ENCODE peak calls at places on chromosomes 6 and 20, in eight cellular contexts. One of them, this sample, is unnamed.

GRCh38 chr6:108492131-108492766 is 68.5 kb upstream of the FOXO3 start:
- DNase-seq in H54: no peak
- DNase-seq in esophagus squamous epithelium: no peak
- DNase-seq in thyroid gland: no peak
- DNase-seq in uterus: no peak
- DNase-seq in heart left ventricle: no peak
- DNase-seq in lower leg skin: no peak
- DNase-seq in tibial nerve: peak; percentile 9
- DNase-seq in this sample: peak; percentile 9

GRCh38 chr20:37383229-37383989 is 37.5 kb downstream of the SRC start:
- DNase-seq in heart left ventricle: no peak
- DNase-seq in H54: peak; percentile 56
- DNase-seq in esophagus squamous epithelium: no peak
- DNase-seq in tibial nerve: no peak
- DNase-seq in lower leg skin: no peak
- DNase-seq in uterus: peak; percentile 27
- DNase-seq in thyroid gland: no peak
- DNase-seq in this sample: no peak

GRCh38 chr6:119633461-119633860 is 283.9 kb upstream of the MAN1A1 start:
- DNase-seq in thyroid gland: no peak
- DNase-seq in heart left ventricle: no peak
- DNase-seq in lower leg skin: no peak
- DNase-seq in esophagus squamous epithelium: no peak
- DNase-seq in uterus: no peak
- DNase-seq in H54: no peak
- DNase-seq in tibial nerve: no peak
- DNase-seq in this sample: no peak

GRCh38 chr6:116557863-116558262 is 4.3 kb downstream of the CALHM4 start:
- DNase-seq in esophagus squamous epithelium: no peak
- DNase-seq in lower leg skin: no peak
- DNase-seq in H54: peak; percentile 16
- DNase-seq in thyroid gland: peak; percentile 84
- DNase-seq in tibial nerve: no peak
- DNase-seq in uterus: no peak
- DNase-seq in heart left ventricle: peak; percentile 60
- DNase-seq in this sample: peak; percentile 51

GRCh38 chr6:15409301-15410125 is 163.6 kb downstream of the JARID2 start:
- DNase-seq in tibial nerve: no peak
- DNase-seq in esophagus squamous epithelium: no peak
- DNase-seq in thyroid gland: no peak
- DNase-seq in H54: no peak
- DNase-seq in uterus: no peak
- DNase-seq in lower leg skin: no peak
- DNase-seq in heart left ventricle: no peak
- DNase-seq in this sample: no peak

GRCh38 chr6:24330137-24330732 is 27.6 kb downstream of the DCDC2 start:
- DNase-seq in thyroid gland: no peak
- DNase-seq in uterus: no peak
- DNase-seq in lower leg skin: no peak
- DNase-seq in heart left ventricle: no peak
- DNase-seq in tibial nerve: no peak
- DNase-seq in esophagus squamous epithelium: no peak
- DNase-seq in H54: no peak
- DNase-seq in this sample: no peak

GRCh38 chr6:116111552-116112528 is 11.2 kb downstream of the NT5DC1 start:
- DNase-seq in tibial nerve: peak; percentile 16
- DNase-seq in esophagus squamous epithelium: no peak
- DNase-seq in lower leg skin: no peak
- DNase-seq in H54: no peak
- DNase-seq in heart left ventricle: no peak
- DNase-seq in uterus: no peak
- DNase-seq in thyroid gland: peak; percentile 39
- DNase-seq in this sample: no peak

GRCh38 chr6:114390176-114390575 is 47.4 kb upstream of the HS3ST5 start:
- DNase-seq in lower leg skin: no peak
- DNase-seq in tibial nerve: no peak
- DNase-seq in H54: no peak
- DNase-seq in esophagus squamous epithelium: no peak
- DNase-seq in thyroid gland: no peak
- DNase-seq in heart left ventricle: no peak
- DNase-seq in uterus: no peak
- DNase-seq in this sample: no peak

GRCh38 chr6:108555399-108556052 is 5.2 kb upstream of the FOXO3 start:
- DNase-seq in H54: no peak
- DNase-seq in uterus: no peak
- DNase-seq in thyroid gland: no peak
- DNase-seq in tibial nerve: peak; percentile 44
- DNase-seq in lower leg skin: no peak
- DNase-seq in heart left ventricle: peak; percentile 40
- DNase-seq in esophagus squamous epithelium: no peak
- DNase-seq in this sample: peak; percentile 79

GRCh38 chr20:46151936-46152335 is 33.8 kb downstream of the CD40 start:
- DNase-seq in esophagus squamous epithelium: no peak
- DNase-seq in lower leg skin: no peak
- DNase-seq in heart left ventricle: no peak
- DNase-seq in uterus: no peak
- DNase-seq in thyroid gland: no peak
- DNase-seq in H54: no peak
- DNase-seq in tibial nerve: no peak
- DNase-seq in this sample: no peak

GRCh38 chr6:136989591-136990578 is 54.9 kb downstream of the IL20RA start:
- DNase-seq in thyroid gland: peak; percentile 5
- DNase-seq in lower leg skin: no peak
- DNase-seq in uterus: peak; percentile 46
- DNase-seq in heart left ventricle: peak; percentile 39
- DNase-seq in tibial nerve: no peak
- DNase-seq in H54: no peak
- DNase-seq in esophagus squamous epithelium: no peak
- DNase-seq in this sample: no peak

DNA sequence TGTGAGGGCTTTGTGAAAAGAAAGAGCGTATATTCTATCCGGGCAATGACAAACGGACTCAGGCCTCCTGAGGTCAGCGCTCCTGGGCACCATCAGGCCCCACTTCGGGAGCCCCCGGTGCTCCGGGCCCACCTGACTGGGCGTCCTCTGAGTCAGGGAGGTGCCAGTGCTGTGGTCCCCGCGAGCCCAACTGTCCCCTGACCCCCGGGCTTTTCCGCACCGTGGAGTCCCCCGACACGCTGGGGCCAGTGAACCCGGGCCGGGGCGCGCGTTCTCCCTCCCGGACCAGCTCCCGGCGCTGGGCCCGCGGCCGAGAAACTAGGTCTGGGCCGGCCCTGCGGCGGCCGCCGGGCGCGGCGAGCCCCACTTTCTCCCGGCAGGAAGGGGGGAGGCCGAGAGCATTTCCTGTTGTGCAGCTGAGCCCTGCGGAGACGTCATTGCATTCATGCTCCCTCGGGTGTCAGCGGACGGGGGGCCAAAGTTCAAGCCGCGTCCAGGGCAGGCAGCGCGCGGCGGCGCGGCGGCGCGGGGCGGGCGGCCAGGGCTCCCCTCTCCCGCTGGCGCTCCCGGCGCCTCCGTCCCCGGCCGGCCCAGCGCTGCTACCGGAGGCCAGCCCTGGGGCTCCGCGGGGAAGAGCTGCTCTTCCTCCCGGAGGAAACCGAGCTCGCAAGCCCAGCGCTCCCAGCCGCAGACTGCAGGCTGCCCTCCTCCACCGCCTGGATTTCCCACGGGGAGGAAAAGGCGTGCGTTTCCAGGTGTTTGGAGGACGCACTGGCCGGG is 18.3 kb downstream of the HIVEP2 start:
- DNase-seq in esophagus squamous epithelium: peak; percentile 14
- DNase-seq in thyroid gland: peak; percentile 79
- DNase-seq in heart left ventricle: peak; percentile 92
- DNase-seq in H54: peak; percentile 52
- DNase-seq in uterus: peak; percentile 81
- DNase-seq in tibial nerve: peak; percentile 80
- DNase-seq in lower leg skin: peak; percentile 94
- DNase-seq in this sample: peak; percentile 54
- TF ChIP-seq POLR2A in esophagus squamous epithelium: peak; percentile 80
- TF ChIP-seq POLR2A in thyroid gland: no peak
- TF ChIP-seq POLR2A in heart left ventricle: no peak
- TF ChIP-seq POLR2A in H54: peak; percentile 29
- TF ChIP-seq POLR2A in uterus: no peak
- TF ChIP-seq POLR2A in tibial nerve: peak; percentile 36
- TF ChIP-seq POLR2A in lower leg skin: no peak
- TF ChIP-seq POLR2A in this sample: peak; percentile 44

DNA sequence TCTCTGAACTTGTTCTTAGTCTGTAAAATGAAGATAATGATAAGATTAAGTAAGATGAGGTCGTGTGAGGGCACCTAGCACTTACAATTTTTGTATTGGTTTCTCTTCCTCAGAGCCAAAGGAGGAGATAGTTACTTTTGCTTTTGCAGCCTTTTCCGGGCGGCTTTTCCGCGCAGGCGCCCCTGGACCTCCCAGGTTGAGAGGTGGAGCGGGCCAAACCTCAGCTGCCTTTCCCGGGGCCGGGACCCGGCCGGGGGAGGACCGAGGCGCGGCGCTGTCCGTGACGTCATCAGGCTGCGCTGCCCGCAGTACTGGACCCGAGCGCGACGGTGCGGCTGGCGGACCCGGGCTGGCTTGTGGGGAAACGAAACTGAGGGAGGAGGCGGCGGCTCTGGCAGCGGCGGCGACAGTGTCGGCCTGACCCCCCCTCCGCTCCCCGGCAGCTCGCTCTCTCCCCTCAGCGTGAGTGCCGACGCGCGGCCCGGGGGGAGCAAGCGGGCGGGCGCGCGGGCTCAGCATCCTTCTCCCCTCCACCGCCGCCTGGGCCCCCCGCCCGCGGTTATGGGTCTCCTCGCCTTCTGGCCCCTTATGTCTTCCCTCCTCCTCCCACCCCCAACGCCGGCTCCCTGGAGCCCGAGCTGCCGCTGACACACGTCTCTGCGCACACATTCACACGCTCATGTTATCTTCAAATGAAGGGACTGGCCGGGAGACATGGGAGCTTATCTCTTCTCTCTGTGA is at the start of gene CMTR1:
- DNase-seq in lower leg skin: peak; percentile 99
- DNase-seq in heart left ventricle: peak; percentile 97
- DNase-seq in tibial nerve: peak; percentile 86
- DNase-seq in H54: peak; percentile 96
- DNase-seq in uterus: peak; percentile 95
- DNase-seq in esophagus squamous epithelium: peak; percentile 56
- DNase-seq in thyroid gland: peak; percentile 95
- DNase-seq in this sample: peak; percentile 89
- TF ChIP-seq POLR2A in lower leg skin: no peak
- TF ChIP-seq POLR2A in heart left ventricle: no peak
- TF ChIP-seq POLR2A in tibial nerve: peak; percentile 39
- TF ChIP-seq POLR2A in H54: peak; percentile 80
- TF ChIP-seq POLR2A in uterus: peak; percentile 30
- TF ChIP-seq POLR2A in esophagus squamous epithelium: peak; percentile 70
- TF ChIP-seq POLR2A in thyroid gland: no peak
- TF ChIP-seq POLR2A in this sample: peak; percentile 57

GRCh38 chr6:42877695-42878094 is 1.7 kb upstream of the RPL7L1 start:
- DNase-seq in lower leg skin: no peak
- DNase-seq in tibial nerve: no peak
- DNase-seq in uterus: no peak
- DNase-seq in esophagus squamous epithelium: no peak
- DNase-seq in heart left ventricle: no peak
- DNase-seq in thyroid gland: no peak
- DNase-seq in H54: no peak
- DNase-seq in this sample: no peak

DNA sequence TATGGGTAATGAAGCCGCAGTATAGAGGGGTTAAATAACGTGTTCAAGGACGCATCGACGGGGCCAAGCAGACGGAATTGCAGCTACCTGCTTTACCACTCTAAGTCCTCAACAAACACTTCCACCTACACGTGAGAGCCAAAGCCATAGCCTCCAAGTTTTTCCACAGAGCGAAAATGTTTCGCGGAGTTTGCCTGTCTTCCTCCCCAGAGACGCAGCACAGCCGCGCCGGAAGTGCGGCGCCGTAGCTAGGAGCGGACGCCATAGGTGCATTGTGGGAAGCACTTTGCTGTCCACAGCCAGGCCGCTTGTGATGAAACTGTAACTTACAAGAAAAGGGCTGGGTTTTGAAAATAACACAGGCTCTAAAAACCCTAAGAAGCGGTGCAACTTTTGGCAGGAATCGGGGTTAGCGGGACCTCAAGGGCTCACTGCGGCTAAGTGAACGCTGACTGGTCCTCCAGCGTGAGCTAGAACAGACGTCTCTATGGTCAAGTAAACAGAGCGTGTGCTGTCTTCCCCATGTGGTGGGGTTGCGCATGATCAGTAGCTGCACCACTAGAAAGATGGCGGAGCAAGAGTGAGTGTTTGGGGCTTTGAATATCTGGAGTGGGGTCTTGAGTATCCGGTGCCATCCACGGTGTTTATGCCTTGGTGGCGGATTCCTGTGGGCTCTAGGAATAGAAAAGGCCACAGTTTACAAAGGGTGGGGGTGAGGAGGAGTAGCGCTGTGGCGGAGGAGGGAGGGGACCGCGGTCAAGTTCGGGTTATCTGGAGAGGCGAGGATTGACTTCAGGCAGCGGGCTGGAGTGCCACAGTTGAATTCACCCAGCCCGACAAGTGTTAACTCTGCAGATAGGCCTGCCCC is at the start of gene RPL7L1:
- DNase-seq in H54: peak; percentile 73
- DNase-seq in uterus: peak; percentile 79
- DNase-seq in thyroid gland: peak; percentile 86
- DNase-seq in lower leg skin: peak; percentile 94
- DNase-seq in esophagus squamous epithelium: peak; percentile 30
- DNase-seq in tibial nerve: peak; percentile 83
- DNase-seq in heart left ventricle: peak; percentile 86
- DNase-seq in this sample: peak; percentile 84
- TF ChIP-seq POLR2A in H54: peak; percentile 71
- TF ChIP-seq POLR2A in uterus: peak; percentile 49
- TF ChIP-seq POLR2A in thyroid gland: peak; percentile 1
- TF ChIP-seq POLR2A in lower leg skin: no peak
- TF ChIP-seq POLR2A in esophagus squamous epithelium: peak; percentile 67
- TF ChIP-seq POLR2A in tibial nerve: peak; percentile 67
- TF ChIP-seq POLR2A in heart left ventricle: no peak
- TF ChIP-seq POLR2A in this sample: peak; percentile 54

GRCh38 chr6:42453649-42454427 is 2.1 kb upstream of the TRERF1 start:
- DNase-seq in uterus: peak; percentile 67
- DNase-seq in heart left ventricle: peak; percentile 55
- DNase-seq in tibial nerve: peak; percentile 33
- DNase-seq in lower leg skin: peak; percentile 89
- DNase-seq in esophagus squamous epithelium: no peak
- DNase-seq in thyroid gland: peak; percentile 35
- DNase-seq in H54: no peak
- DNase-seq in this sample: peak; percentile 37

GRCh38 chr6:42453027-42453648 is 1.4 kb upstream of the TRERF1 start:
- DNase-seq in tibial nerve: peak; percentile 65
- DNase-seq in esophagus squamous epithelium: no peak
- DNase-seq in H54: peak; percentile 90
- DNase-seq in uterus: peak; percentile 91
- DNase-seq in thyroid gland: peak; percentile 90
- DNase-seq in lower leg skin: peak; percentile 97
- DNase-seq in heart left ventricle: peak; percentile 90
- DNase-seq in this sample: peak; percentile 84

GRCh38 chr6:42451146-42451594 is 556 bp downstream of the TRERF1 start:
- DNase-seq in uterus: no peak
- DNase-seq in H54: no peak
- DNase-seq in lower leg skin: no peak
- DNase-seq in esophagus squamous epithelium: no peak
- DNase-seq in heart left ventricle: no peak
- DNase-seq in tibial nerve: no peak
- DNase-seq in thyroid gland: no peak
- DNase-seq in this sample: no peak

GRCh38 chr6:42451595-42452170 is at the start of gene TRERF1:
- DNase-seq in lower leg skin: peak; percentile 91
- DNase-seq in esophagus squamous epithelium: no peak
- DNase-seq in thyroid gland: peak; percentile 39
- DNase-seq in heart left ventricle: peak; percentile 58
- DNase-seq in tibial nerve: peak; percentile 43
- DNase-seq in uterus: peak; percentile 62
- DNase-seq in H54: peak; percentile 67
- DNase-seq in this sample: peak; percentile 51

GRCh38 chr6:42452171-42453026 is 673 bp upstream of the TRERF1 start:
- DNase-seq in H54: peak; percentile 45
- DNase-seq in esophagus squamous epithelium: no peak
- DNase-seq in thyroid gland: peak; percentile 71
- DNase-seq in heart left ventricle: peak; percentile 75
- DNase-seq in lower leg skin: peak; percentile 95
- DNase-seq in tibial nerve: peak; percentile 41
- DNase-seq in uterus: peak; percentile 77
- DNase-seq in this sample: peak; percentile 72
- TF ChIP-seq POLR2A in H54: peak; percentile 56
- TF ChIP-seq POLR2A in esophagus squamous epithelium: peak; percentile 62
- TF ChIP-seq POLR2A in thyroid gland: no peak
- TF ChIP-seq POLR2A in heart left ventricle: no peak
- TF ChIP-seq POLR2A in lower leg skin: no peak
- TF ChIP-seq POLR2A in tibial nerve: no peak
- TF ChIP-seq POLR2A in uterus: no peak
- TF ChIP-seq POLR2A in this sample: peak; percentile 56